ENCODE peak calls at places on chromosomes 4 and X, in four cellular contexts. S is IMR-90, C is fibroblast of lung, P is body of pancreas. T is an unnamed sample.

GRCh38 chrX:45771114-45771513 is 570.4 kb upstream of the DIPK2B start:
- DNase-seq in S (peak; percentile 96), P (no peak), C (peak; percentile 95), T (no peak)

GRCh38 chr4:182845618-182846017 is 71.6 kb downstream of the DCTD start:
- DNase-seq in S (no peak), C (no peak), P (no peak), T (no peak)

GRCh38 chr4:169438057-169438480 is 167.3 kb upstream of the SH3RF1 start:
- DNase-seq in S (no peak), C (no peak), P (no peak), T (no peak)

GRCh38 chr4:165404080-165404479 is 25.3 kb downstream of the CPE start:
- DNase-seq in C (no peak), S (no peak), P (no peak), T (no peak)

GRCh38 chr4:3255611-3256186 is 6.7 kb downstream of the MSANTD1 start:
- DNase-seq in P (no peak), C (no peak), S (no peak), T (no peak)

GRCh38 chr4:20895208-20895607 is 194.9 kb downstream of the PACRGL start:
- DNase-seq in P (no peak), C (no peak), S (no peak), T (no peak)

GRCh38 chr4:6509587-6509986 is 37.2 kb upstream of the PPP2R2C start:
- DNase-seq in C (peak; percentile 21), S (no peak), P (no peak), T (no peak)

GRCh38 chrX:153499258-153499657 is 4.5 kb downstream of the BGN start:
- DNase-seq in S (no peak), P (no peak), C (no peak), T (no peak)

GRCh38 chr4:14130551-14130950 is 503.0 kb upstream of the BOD1L1 start:
- DNase-seq in P (no peak), C (peak; percentile 27), S (peak; percentile 58), T (no peak)

GRCh38 chr4:73213917-73214663 is 44.5 kb downstream of the ANKRD17 start:
- DNase-seq in S (peak; percentile 48), P (no peak), C (peak; percentile 55), T (no peak)

GRCh38 chr4:120616-121015 is 3.7 kb upstream of the ZNF718 start:
- DNase-seq in S (no peak), P (no peak), C (no peak), T (no peak)

GRCh38 chr4:125833-126232 is 1.5 kb downstream of the ZNF718 start:
- DNase-seq in S (no peak), C (no peak), P (no peak), T (no peak)

GRCh38 chr4:124275-125081 is at the start of gene ZNF718:
- DNase-seq in P (peak; percentile 95), C (peak; percentile 97), S (peak; percentile 97), T (peak; percentile 93)

GRCh38 chr4:121408-122084 is 2.8 kb upstream of the ZNF718 start:
- DNase-seq in S (no peak), P (no peak), C (no peak), T (no peak)

DNA sequence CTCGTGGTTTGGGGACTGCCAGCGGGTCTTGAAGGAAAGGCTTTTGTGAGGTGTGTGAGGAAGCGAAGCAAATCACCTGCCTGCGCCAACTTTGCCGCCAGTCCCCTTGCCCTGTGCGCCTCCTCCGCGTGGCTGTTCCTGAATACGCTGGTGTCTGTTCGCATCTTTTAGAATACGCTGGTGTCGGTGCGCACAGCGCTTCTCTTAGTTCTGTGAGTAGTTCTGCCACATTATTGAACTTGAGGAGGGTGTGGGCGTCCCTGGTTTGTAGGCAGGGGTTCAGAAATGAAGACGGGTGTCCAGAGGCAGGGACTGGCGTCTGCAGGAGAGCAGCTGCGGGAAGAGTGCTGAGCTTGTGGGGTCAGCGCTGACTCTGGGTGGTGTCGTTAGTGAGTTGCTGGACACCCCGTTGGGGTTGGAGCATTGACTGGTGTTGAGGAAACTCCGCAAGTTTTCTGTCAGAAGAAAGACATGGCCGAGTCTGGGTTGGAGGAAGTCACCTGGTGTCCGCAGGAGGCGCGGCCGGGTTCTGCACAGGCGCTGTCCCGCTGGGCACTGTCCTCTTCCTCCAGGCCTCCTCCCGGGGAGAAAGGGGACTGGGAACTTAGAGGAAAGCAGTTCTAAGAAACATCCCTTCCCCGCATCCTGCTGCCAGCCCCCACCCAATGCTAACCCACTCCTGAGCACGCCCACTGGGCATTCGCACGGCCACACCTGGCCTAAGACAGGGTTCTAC is 952 bp downstream of the ZNF718 start:
- DNase-seq in P (peak; percentile 46), S (peak; percentile 17), C (peak; percentile 52), T (peak; percentile 66)
- H3K4me3 ChIP-seq in P (peak overlapping the region; percentile 52), S (peak overlapping the region; percentile 89), C (peak overlapping the region; percentile 69), T (peak overlapping the region; percentile 88)

GRCh38 chr4:37678624-37679023 is 7.6 kb downstream of the RELL1 start:
- DNase-seq in C (peak; percentile 41), S (no peak), P (no peak), T (no peak)

GRCh38 chr4:37674446-37674845 is 11.7 kb downstream of the RELL1 start:
- DNase-seq in S (no peak), P (no peak), C (no peak), T (no peak)

GRCh38 chr4:37680089-37680488 is 6.1 kb downstream of the RELL1 start:
- DNase-seq in S (no peak), P (no peak), C (no peak), T (no peak)

GRCh38 chr4:37673523-37674192 is 12.5 kb downstream of the RELL1 start:
- DNase-seq in P (no peak), S (no peak), C (no peak), T (no peak)

GRCh38 chr4:37675587-37676290 is 10.4 kb downstream of the RELL1 start:
- DNase-seq in S (no peak), P (peak; percentile 26), C (no peak), T (no peak)
- H3K4me1 ChIP-seq in S (no peaks in the 10 kb centered on the region), P (peaks cover 23% of the 10 kb centered on the region), C (no peaks in the 10 kb centered on the region), T (peaks cover 48% of the 10 kb centered on the region)

GRCh38 chrX:10158279-10158939 is 1.6 kb downstream of the CLCN4 start:
- DNase-seq in P (no peak), S (no peak), C (no peak), T (no peak)
- H3K27ac ChIP-seq in P (no peak overlapping the region), S (no peak overlapping the region), C (no peak overlapping the region), T (no peak overlapping the region)

GRCh38 chrX:136147966-136148365 is 633 bp downstream of the FHL1 start:
- DNase-seq in C (no peak), P (peak; percentile 11), S (no peak), T (no peak)
- H3K4me3 ChIP-seq in C (peak overlapping the region; percentile 72), P (peak overlapping the region; percentile 18), S (peak overlapping the region; percentile 93), T (peak overlapping the region; percentile 62)